ENCODE peak calls at places on chromosome 10, in four cellular contexts. O, N, V and H are unnamed samples.

GRCh38 chr10:120365872-120366271 is 91.2 kb upstream of the PLPP4 start:
- DNase-seq in O (no peak), N (no peak), V (no peak), H (no peak)

GRCh38 chr10:72334832-72335393 is 19.8 kb downstream of the DNAJB12 start:
- DNase-seq in V (no peak), N (peak), O (no peak), H (peak)

GRCh38 chr10:101780187-101780817 is 2.9 kb downstream of the NPM3 start:
- DNase-seq in V (no peak), O (no peak), N (no peak), H (no peak)

GRCh38 chr10:86023931-86024554 is 342.6 kb downstream of the GRID1 start:
- DNase-seq in V (no peak), N (no peak), O (no peak), H (no peak)

GRCh38 chr10:96511044-96511945 is 2.4 kb downstream of the TLL2 start:
- DNase-seq in N (peak), O (peak), V (peak), H (no peak)

GRCh38 chr10:86648706-86649426 is 5.5 kb upstream of the OPN4 start:
- DNase-seq in N (no peak), V (no peak), O (no peak), H (no peak)

GRCh38 chr10:75959209-75959608 is 527.8 kb downstream of the LRMDA start:
- DNase-seq in V (no peak), N (peak), O (no peak), H (no peak)

GRCh38 chr10:123044391-123044790 is 35.6 kb downstream of the ACADSB start:
- DNase-seq in V (no peak), O (peak), N (no peak), H (no peak)

GRCh38 chr10:35442006-35442405 is 105.7 kb downstream of the CCNY start:
- DNase-seq in O (no peak), N (no peak), V (no peak), H (no peak)

GRCh38 chr10:131168238-131168875 is 143.2 kb downstream of the TCERG1L start:
- DNase-seq in O (no peak), V (no peak), N (no peak), H (no peak)

GRCh38 chr10:3747984-3748383 is 37.0 kb downstream of the KLF6 start:
- DNase-seq in V (no peak), N (peak), O (no peak), H (no peak)
- TF ChIP-seq MAX in V (no peak), N (peak), O (no peak), H (no peak)

DNA sequence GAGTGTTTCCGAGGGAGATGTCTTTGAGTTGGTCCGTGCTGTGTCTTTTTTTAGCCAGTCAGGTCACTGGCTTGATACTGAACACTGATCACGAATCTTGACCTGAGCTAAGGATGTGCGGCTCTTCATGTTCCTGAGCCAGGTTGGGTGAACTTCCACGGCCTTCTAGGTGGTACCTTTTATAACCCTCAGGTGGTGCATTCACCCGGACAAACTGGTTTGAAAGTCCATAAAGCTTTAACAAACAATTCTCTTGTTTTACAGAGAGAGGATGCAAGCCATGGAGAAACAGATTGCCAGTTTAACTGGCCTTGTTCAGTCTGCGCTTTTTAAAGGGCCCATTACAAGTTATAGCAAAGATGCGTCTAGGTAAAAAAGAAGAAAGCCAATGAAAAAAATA is 229.5 kb downstream of the ARHGAP21 start:
- DNase-seq in O (no peak), V (no peak), N (no peak), H (no peak)
- H2AFZ ChIP-seq in O (no peak), V (no peak), N (no peak), H (no peak)

DNA sequence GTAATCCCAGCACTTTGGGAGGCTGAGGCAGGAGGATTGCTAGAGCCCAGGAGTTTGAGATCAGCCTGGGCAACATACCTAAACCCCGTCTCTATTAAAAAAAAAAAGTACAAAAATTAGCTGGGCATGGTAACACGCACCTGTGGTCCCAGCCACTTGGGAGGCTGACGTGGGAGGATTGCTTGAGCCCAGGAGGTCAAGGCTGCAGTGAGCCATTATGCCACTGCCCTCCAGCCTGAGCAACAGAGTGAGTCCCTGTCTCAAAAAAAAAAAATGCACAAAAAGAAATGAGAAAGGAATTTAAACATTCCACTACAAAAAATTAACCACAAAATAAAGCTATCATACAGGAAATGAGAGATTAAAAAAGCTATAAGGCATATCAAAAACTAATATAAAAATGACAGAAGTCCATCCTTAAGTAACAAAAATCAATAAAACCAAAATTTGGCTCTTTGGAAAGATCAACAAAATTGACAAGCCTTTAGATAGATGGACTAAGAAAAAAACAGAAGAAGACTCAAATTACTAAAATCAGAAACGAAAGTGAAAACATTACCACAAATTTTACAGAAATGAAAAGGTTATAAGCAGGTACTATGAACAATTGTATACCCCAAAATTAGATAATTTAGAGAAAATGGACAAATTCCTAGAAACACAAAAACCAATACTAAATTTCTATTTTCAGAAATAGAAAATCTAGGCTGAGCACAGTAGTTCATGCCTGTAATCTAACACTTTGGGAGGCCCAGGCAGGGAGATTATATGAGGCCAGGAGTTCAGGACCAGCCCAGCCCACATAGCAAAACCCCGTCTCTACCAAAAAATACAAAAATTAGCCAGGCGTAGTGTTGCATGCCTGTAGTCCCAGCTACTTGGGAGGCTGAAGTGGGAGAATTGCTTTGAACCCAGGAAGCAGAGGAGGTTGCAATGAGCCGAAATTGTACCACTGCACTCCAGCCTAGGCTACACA is 42.4 kb upstream of the NANOS1 start:
- DNase-seq in N (no peak), O (no peak), V (no peak), H (peak)
- TF ChIP-seq HDAC6 in N (no peak), O (no peak), V (no peak), H (no peak)

DNA sequence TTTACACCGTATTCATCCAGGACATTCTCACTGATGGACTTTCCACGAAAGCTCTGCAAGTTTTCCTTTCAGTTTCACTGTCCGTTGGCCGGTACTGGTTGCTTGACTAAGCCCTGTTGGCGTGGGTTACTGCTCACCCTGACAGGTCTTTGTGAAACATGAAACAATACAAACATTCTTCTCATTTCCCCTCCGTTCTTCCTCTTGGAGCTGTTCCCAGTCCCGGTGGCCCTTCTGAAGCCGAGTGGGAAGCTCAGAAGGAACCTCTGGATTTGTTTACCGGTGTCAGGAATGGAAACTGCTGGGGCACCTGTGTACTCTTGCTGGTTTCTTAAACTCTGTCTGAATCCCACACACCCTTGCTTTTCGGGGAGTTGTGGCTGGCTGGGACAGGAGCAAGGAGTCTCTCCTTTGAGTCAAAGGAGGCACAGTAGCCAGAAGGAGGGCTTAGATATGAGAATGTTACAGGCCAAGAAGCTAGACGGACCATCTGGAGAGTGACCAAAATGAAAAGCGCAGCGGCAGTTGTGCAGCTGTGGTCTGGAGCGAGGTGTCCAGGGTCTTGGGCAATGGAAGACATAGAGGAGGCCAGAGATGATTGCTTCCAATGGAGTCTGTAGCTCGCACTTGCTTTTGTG is 45.7 kb downstream of the LYZL2 start:
- DNase-seq in N (peak), V (no peak), O (peak), H (peak)
- TF ChIP-seq MAX in N (no peak), V (no peak), O (no peak), H (no peak)

GRCh38 chr10:130050721-130051120 is 59.9 kb downstream of the C10orf143 start:
- DNase-seq in O (no peak), N (no peak), V (no peak), H (no peak)
- H2AFZ ChIP-seq in O (no peak), N (no peak), V (no peak), H (no peak)

DNA sequence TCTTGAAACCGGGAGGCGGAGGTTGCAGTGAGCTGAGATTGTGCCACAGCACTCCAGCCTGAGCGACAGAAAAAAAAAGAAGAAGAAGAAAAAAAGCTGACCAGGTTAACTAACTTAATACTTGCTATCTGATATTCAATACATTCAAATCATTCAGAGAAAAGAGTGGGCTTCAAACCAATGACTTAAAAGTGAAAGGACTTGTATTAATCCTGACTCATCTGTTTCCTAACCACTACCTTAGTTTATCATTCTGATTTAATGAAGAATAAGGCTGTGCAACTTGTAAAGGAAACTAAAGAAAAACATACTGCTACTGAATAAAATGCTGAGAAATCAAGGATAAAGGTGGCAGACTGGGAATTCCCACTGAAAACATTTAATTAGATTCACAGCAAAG is 128.4 kb downstream of the NRBF2 start:
- DNase-seq in O (no peak), N (no peak), V (no peak), H (no peak)
- TF ChIP-seq HDAC6 in O (no peak), N (no peak), V (no peak), H (no peak)

DNA sequence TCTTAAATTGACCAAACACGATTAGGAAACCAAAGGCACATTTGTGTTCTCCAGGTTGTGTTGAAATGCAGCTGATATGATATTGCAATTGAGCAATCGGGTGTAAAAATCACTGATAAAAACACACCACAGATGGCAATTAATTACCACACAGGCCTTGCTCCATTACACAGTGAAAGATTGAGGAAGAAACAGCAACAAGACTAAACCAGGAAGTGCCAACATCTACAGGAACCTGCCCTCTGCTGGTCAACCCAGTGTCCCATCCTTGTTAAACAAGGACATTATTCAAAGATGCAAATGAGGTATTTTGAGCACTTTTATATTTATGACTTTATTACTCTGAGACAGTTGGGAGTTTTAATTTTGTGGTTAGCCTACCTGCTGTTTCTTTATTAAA is 765.6 kb upstream of the GHITM start:
- DNase-seq in N (no peak), O (peak), V (peak), H (no peak)
- TF ChIP-seq MAX in N (no peak), O (no peak), V (no peak), H (no peak)